ENCODE peak calls at places on chromosomes 1 and 21, in four cellular contexts. Q is HL-60, E is K562, I is GM12878. T is an unnamed sample.

GRCh38 chr1:12617901-12618660 is at the start of gene DHRS3:
- DNase-seq in Q (peak; percentile 60), E (peak; percentile 93), I (no peak), T (peak; percentile 46)

GRCh38 chr1:168225476-168226190 is at the start of gene SFT2D2:
- DNase-seq in Q (peak; percentile 76), E (peak; percentile 91), I (no peak), T (peak; percentile 83)

GRCh38 chr1:98119793-98120192 is 199.0 kb upstream of the DPYD start:
- DNase-seq in E (no peak), I (no peak), Q (no peak), T (no peak)

GRCh38 chr1:181743878-181744312 is 260.6 kb downstream of the CACNA1E start:
- DNase-seq in E (no peak), Q (no peak), I (no peak), T (no peak)

GRCh38 chr1:151520359-151520758 is 9.2 kb downstream of the CGN start:
- DNase-seq in Q (no peak), E (no peak), I (no peak), T (no peak)

GRCh38 chr1:113533061-113533460 is 142.7 kb downstream of the MAGI3 start:
- DNase-seq in E (no peak), I (no peak), Q (no peak), T (no peak)

GRCh38 chr21:34008618-34009017 is 64.8 kb upstream of the MRPS6 start:
- DNase-seq in E (peak; percentile 24), Q (no peak), I (no peak), T (no peak)

GRCh38 chr1:219304227-219305226 is 130.8 kb downstream of the LYPLAL1 start:
- DNase-seq in Q (no peak), I (no peak), E (no peak), T (no peak)

GRCh38 chr1:14334336-14335176 is 263.9 kb upstream of the KAZN start:
- DNase-seq in Q (no peak), E (peak; percentile 73), I (no peak), T (no peak)

GRCh38 chr1:165443539-165444289 is 1.2 kb downstream of the RXRG start:
- DNase-seq in Q (no peak), E (no peak), I (no peak), T (no peak)

GRCh38 chr1:159465191-159465603 is 25.7 kb downstream of the OR10J1 start:
- DNase-seq in E (no peak), Q (no peak), I (no peak), T (no peak)

GRCh38 chr1:73771396-73771795 is 426.6 kb downstream of the LRRIQ3 start:
- DNase-seq in I (no peak), Q (no peak), E (no peak), T (no peak)

GRCh38 chr1:183374825-183375224 is 43.4 kb downstream of the NMNAT2 start:
- DNase-seq in I (no peak), Q (no peak), E (no peak), T (no peak)

GRCh38 chr1:29631836-29632420 is 395.6 kb downstream of the PTPRU start:
- DNase-seq in I (no peak), Q (no peak), E (no peak), T (no peak)

GRCh38 chr1:24996983-24997893 is 67.2 kb upstream of the RUNX3 start:
- DNase-seq in E (no peak), I (no peak), Q (no peak), T (peak; percentile 65)

GRCh38 chr1:186806477-186806876 is 22.3 kb upstream of the PLA2G4A start:
- DNase-seq in E (no peak), I (no peak), Q (no peak), T (no peak)

GRCh38 chr1:40432644-40433385 is 17.5 kb upstream of the ZFP69B start:
- DNase-seq in E (no peak), I (no peak), Q (no peak), T (no peak)

GRCh38 chr1:203593723-203594122 is 32.9 kb upstream of the ATP2B4 start:
- DNase-seq in E (peak; percentile 42), Q (no peak), I (no peak), T (peak; percentile 31)

GRCh38 chr1:160219062-160219929 is 14.1 kb downstream of the PEA15 start:
- DNase-seq in Q (no peak), E (peak; percentile 28), I (no peak), T (no peak)

DNA sequence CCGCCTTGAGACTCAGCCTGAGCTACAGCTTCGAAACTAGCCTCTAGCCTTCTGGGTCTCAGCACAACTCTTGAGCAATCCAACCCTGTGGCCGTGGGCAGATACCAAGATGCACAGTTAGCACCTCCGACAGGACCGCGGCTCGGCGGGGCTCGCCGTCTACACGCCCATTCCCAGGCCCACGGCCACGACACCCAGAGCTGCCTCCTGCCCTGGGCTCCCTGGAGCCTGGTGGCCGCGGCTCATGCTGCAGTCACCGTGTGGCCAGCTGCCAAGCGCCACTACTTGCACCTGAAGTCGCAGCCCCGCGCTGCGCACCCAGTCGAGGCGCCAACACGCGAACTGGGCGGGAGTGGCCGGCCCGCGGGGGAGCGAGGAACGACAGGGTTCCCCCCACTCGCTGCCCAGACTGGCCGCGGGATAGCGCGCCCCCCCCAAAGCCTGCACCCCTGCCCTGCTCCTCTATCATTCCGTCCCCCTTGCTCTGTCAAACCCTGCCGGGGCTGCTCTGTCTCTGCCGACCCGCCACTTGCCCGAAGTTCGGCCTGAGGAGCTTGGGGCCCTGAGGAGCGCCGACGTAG is 729 bp upstream of the CDCA8 start:
- DNase-seq in E (peak; percentile 73), I (no peak), Q (peak; percentile 48), T (no peak)
- TF ChIP-seq SPI1 in E (no peak), I (no peak), Q (no peak), T (no peak)

GRCh38 chr1:44024903-44025525 is 6.2 kb downstream of the SLC6A9 start:
- DNase-seq in I (no peak), E (no peak), Q (no peak), T (no peak)

GRCh38 chr1:44024031-44024902 is 7.0 kb downstream of the SLC6A9 start:
- DNase-seq in Q (no peak), E (no peak), I (no peak), T (no peak)

GRCh38 chr1:44029260-44029910 is 1.9 kb downstream of the SLC6A9 start:
- DNase-seq in I (no peak), E (no peak), Q (no peak), T (no peak)

GRCh38 chr1:44027320-44027719 is 3.9 kb downstream of the SLC6A9 start:
- DNase-seq in I (no peak), E (no peak), Q (no peak), T (no peak)

GRCh38 chr1:44025816-44026215 is 5.4 kb downstream of the SLC6A9 start:
- DNase-seq in E (no peak), Q (no peak), I (no peak), T (no peak)
- TF ChIP-seq SPI1 in E (no peak), Q (no peak), I (no peak), T (no peak)

GRCh38 chr1:59574085-59574484 is 240.7 kb upstream of the HOOK1 start:
- DNase-seq in I (no peak), Q (no peak), E (no peak), T (no peak)
- TF ChIP-seq SPI1 in I (no peak), Q (no peak), E (no peak), T (no peak)

GRCh38 chr1:43358121-43358745 is 548 bp upstream of the CDC20 start:
- DNase-seq in I (peak; percentile 16), E (peak; percentile 80), Q (no peak), T (peak; percentile 43)
- TF ChIP-seq SPI1 in I (no peak), E (no peak), Q (no peak), T (no peak)

GRCh38 chr1:221719987-221720386 is 21.9 kb downstream of the DUSP10 start:
- DNase-seq in Q (no peak), I (no peak), E (no peak), T (no peak)
- TF ChIP-seq SPI1 in Q (no peak), I (no peak), E (no peak), T (no peak)

GRCh38 chr1:33815061-33815460 is 48.8 kb upstream of the HMGB4 start:
- DNase-seq in I (no peak), E (no peak), Q (no peak), T (no peak)
- TF ChIP-seq SPI1 in I (no peak), E (no peak), Q (no peak), T (no peak)

GRCh38 chr21:21200939-21201610 is 202.9 kb downstream of the NCAM2 start:
- DNase-seq in Q (no peak), I (no peak), E (no peak), T (no peak)
- TF ChIP-seq SPI1 in Q (no peak), I (no peak), E (no peak), T (no peak)

GRCh38 chr1:197319631-197320030 is 51.6 kb downstream of the CRB1 start:
- DNase-seq in Q (no peak), I (no peak), E (no peak), T (no peak)
- TF ChIP-seq SPI1 in Q (no peak), I (no peak), E (no peak), T (no peak)